ENCODE peak calls at places on chromosomes 2 and 18, in five cellular contexts. U is NCI-H187, V is occipital lobe, M is PC-3, J is NCI-H2227 treated with DMSO at 0.1 percent for 48 hours. S is an unnamed sample.

GRCh38 chr2:19536136-19536535 is 177.7 kb upstream of the OSR1 start:
- DNase-seq in U (no peak), V (no peak), M (no peak), J (no peak), S (no peak)

GRCh38 chr2:228359473-228359872 is 178.0 kb upstream of the SPHKAP start:
- DNase-seq in U (no peak), V (no peak), M (no peak), J (no peak), S (no peak)

GRCh38 chr18:58247363-58247834 is 203.4 kb downstream of the NEDD4L start:
- DNase-seq in U (no peak), V (peak), M (no peak), J (peak), S (no peak)

GRCh38 chr2:25340340-25340886 is 1.3 kb downstream of the DNMT3A start:
- DNase-seq in U (peak), V (no peak), M (no peak), J (peak), S (no peak)

GRCh38 chr18:11553098-11553940 is 56.1 kb upstream of the SLC35G4 start:
- DNase-seq in U (peak), V (no peak), M (peak), J (peak), S (no peak)

GRCh38 chr18:57925706-57926105 is 118.3 kb upstream of the NEDD4L start:
- DNase-seq in U (no peak), V (no peak), M (peak), J (no peak), S (no peak)

GRCh38 chr2:241629762-241630435 is 7.1 kb downstream of the THAP4 start:
- DNase-seq in U (no peak), V (no peak), M (no peak), J (no peak), S (no peak)

GRCh38 chr2:43619511-43619910 is 17.5 kb upstream of the PLEKHH2 start:
- DNase-seq in U (no peak), V (no peak), M (no peak), J (no peak), S (no peak)

GRCh38 chr2:138365581-138365980 is 136.0 kb upstream of the SPOPL start:
- DNase-seq in U (no peak), V (no peak), M (no peak), J (peak), S (no peak)

GRCh38 chr18:59072727-59073421 is 66.8 kb upstream of the SEC11C start:
- DNase-seq in U (no peak), V (no peak), M (no peak), J (no peak), S (no peak)

GRCh38 chr2:200944467-200945394 is 18.7 kb downstream of the ORC2 start:
- DNase-seq in U (no peak), V (no peak), M (peak), J (no peak), S (no peak)

GRCh38 chr2:9826208-9826607 is 17.1 kb upstream of the TAF1B start:
- DNase-seq in U (no peak), V (no peak), M (no peak), J (no peak), S (no peak)

GRCh38 chr2:127054996-127055785 is 51.8 kb downstream of the BIN1 start:
- DNase-seq in U (no peak), V (no peak), M (no peak), J (no peak), S (no peak)

GRCh38 chr2:128638741-128639477 is 320.2 kb upstream of the HS6ST1 start:
- DNase-seq in U (no peak), V (no peak), M (no peak), J (no peak), S (no peak)

GRCh38 chr18:41134426-41134825 is 820.6 kb upstream of the PIK3C3 start:
- DNase-seq in U (no peak), V (no peak), M (no peak), J (peak), S (no peak)

GRCh38 chr18:74427442-74428112 is 29.5 kb downstream of the DIPK1C start:
- DNase-seq in U (no peak), V (no peak), M (no peak), J (no peak), S (no peak)

S was measured in GM12878.